ENCODE peak calls at places on chromosome 1, in ten cellular contexts. One of them, this sample, is unnamed.

GRCh38 chr1:181128592-181129497 is 40.3 kb downstream of the IER5 start:
- DNase-seq in left ventricle myocardium inferior: no peak
- DNase-seq in RWPE1: no peak
- DNase-seq in cardiac muscle cell: no peak
- DNase-seq in neural progenitor cell: peak; percentile 87
- DNase-seq in keratinocyte: no peak
- DNase-seq in sigmoid colon: no peak
- DNase-seq in body of pancreas: no peak
- DNase-seq in lower lobe of right lung: peak; percentile 85
- DNase-seq in GM23338: peak; percentile 51
- DNase-seq in this sample: no peak

GRCh38 chr1:67773462-67773861 is 59.8 kb downstream of the GNG12 start:
- DNase-seq in lower lobe of right lung: no peak
- DNase-seq in left ventricle myocardium inferior: no peak
- DNase-seq in body of pancreas: no peak
- DNase-seq in GM23338: no peak
- DNase-seq in cardiac muscle cell: no peak
- DNase-seq in sigmoid colon: no peak
- DNase-seq in RWPE1: no peak
- DNase-seq in neural progenitor cell: no peak
- DNase-seq in keratinocyte: no peak
- DNase-seq in this sample: no peak

GRCh38 chr1:22790232-22791008 is 79.8 kb downstream of the EPHB2 start:
- DNase-seq in GM23338: no peak
- DNase-seq in neural progenitor cell: no peak
- DNase-seq in body of pancreas: peak; percentile 37
- DNase-seq in lower lobe of right lung: no peak
- DNase-seq in left ventricle myocardium inferior: peak; percentile 60
- DNase-seq in cardiac muscle cell: no peak
- DNase-seq in RWPE1: no peak
- DNase-seq in sigmoid colon: no peak
- DNase-seq in keratinocyte: no peak
- DNase-seq in this sample: no peak

GRCh38 chr1:113223546-113223945 is 150.5 kb downstream of the LRIG2 start:
- DNase-seq in GM23338: no peak
- DNase-seq in sigmoid colon: peak; percentile 68
- DNase-seq in lower lobe of right lung: no peak
- DNase-seq in neural progenitor cell: no peak
- DNase-seq in cardiac muscle cell: no peak
- DNase-seq in left ventricle myocardium inferior: peak; percentile 36
- DNase-seq in RWPE1: no peak
- DNase-seq in keratinocyte: no peak
- DNase-seq in body of pancreas: peak; percentile 56
- DNase-seq in this sample: no peak

GRCh38 chr1:192543445-192543844 is 32.1 kb upstream of the RGS1 start:
- DNase-seq in neural progenitor cell: no peak
- DNase-seq in RWPE1: no peak
- DNase-seq in body of pancreas: no peak
- DNase-seq in cardiac muscle cell: no peak
- DNase-seq in left ventricle myocardium inferior: no peak
- DNase-seq in keratinocyte: no peak
- DNase-seq in sigmoid colon: no peak
- DNase-seq in lower lobe of right lung: no peak
- DNase-seq in GM23338: no peak
- DNase-seq in this sample: no peak

GRCh38 chr1:22259581-22260282 is 116.8 kb upstream of the WNT4 start:
- DNase-seq in lower lobe of right lung: peak; percentile 68
- DNase-seq in keratinocyte: no peak
- DNase-seq in sigmoid colon: no peak
- DNase-seq in cardiac muscle cell: no peak
- DNase-seq in left ventricle myocardium inferior: no peak
- DNase-seq in body of pancreas: no peak
- DNase-seq in neural progenitor cell: no peak
- DNase-seq in GM23338: no peak
- DNase-seq in RWPE1: no peak
- DNase-seq in this sample: no peak

GRCh38 chr1:31488528-31488927 is 75.5 kb downstream of the SERINC2 start:
- DNase-seq in sigmoid colon: no peak
- DNase-seq in GM23338: no peak
- DNase-seq in body of pancreas: no peak
- DNase-seq in RWPE1: no peak
- DNase-seq in keratinocyte: no peak
- DNase-seq in left ventricle myocardium inferior: no peak
- DNase-seq in cardiac muscle cell: no peak
- DNase-seq in neural progenitor cell: no peak
- DNase-seq in lower lobe of right lung: no peak
- DNase-seq in this sample: no peak

GRCh38 chr1:99004270-99005141 is at the start of gene PLPPR5:
- DNase-seq in sigmoid colon: no peak
- DNase-seq in RWPE1: peak; percentile 5
- DNase-seq in body of pancreas: peak; percentile 13
- DNase-seq in keratinocyte: no peak
- DNase-seq in GM23338: peak; percentile 69
- DNase-seq in neural progenitor cell: peak; percentile 83
- DNase-seq in lower lobe of right lung: no peak
- DNase-seq in left ventricle myocardium inferior: no peak
- DNase-seq in cardiac muscle cell: peak; percentile 58
- DNase-seq in this sample: no peak

GRCh38 chr1:34929853-34930701 is 627 bp upstream of the DLGAP3 start:
- DNase-seq in lower lobe of right lung: no peak
- DNase-seq in neural progenitor cell: peak; percentile 79
- DNase-seq in GM23338: peak; percentile 83
- DNase-seq in keratinocyte: no peak
- DNase-seq in body of pancreas: no peak
- DNase-seq in sigmoid colon: no peak
- DNase-seq in RWPE1: no peak
- DNase-seq in left ventricle myocardium inferior: no peak
- DNase-seq in cardiac muscle cell: peak; percentile 24
- DNase-seq in this sample: no peak

GRCh38 chr1:8397511-8397910 is 79.6 kb downstream of the SLC45A1 start:
- DNase-seq in keratinocyte: no peak
- DNase-seq in GM23338: no peak
- DNase-seq in neural progenitor cell: no peak
- DNase-seq in body of pancreas: no peak
- DNase-seq in cardiac muscle cell: no peak
- DNase-seq in RWPE1: no peak
- DNase-seq in sigmoid colon: no peak
- DNase-seq in left ventricle myocardium inferior: no peak
- DNase-seq in lower lobe of right lung: no peak
- DNase-seq in this sample: no peak

GRCh38 chr1:245154429-245155185 is at the start of gene KIF26B:
- DNase-seq in RWPE1: peak; percentile 66
- DNase-seq in keratinocyte: peak; percentile 17
- DNase-seq in sigmoid colon: no peak
- DNase-seq in body of pancreas: peak; percentile 33
- DNase-seq in neural progenitor cell: peak; percentile 65
- DNase-seq in lower lobe of right lung: no peak
- DNase-seq in left ventricle myocardium inferior: no peak
- DNase-seq in GM23338: peak; percentile 48
- DNase-seq in cardiac muscle cell: peak; percentile 89
- DNase-seq in this sample: peak; percentile 68

GRCh38 chr1:185565314-185565713 is 168.9 kb upstream of the HMCN1 start:
- DNase-seq in lower lobe of right lung: no peak
- DNase-seq in RWPE1: peak; percentile 95
- DNase-seq in left ventricle myocardium inferior: no peak
- DNase-seq in body of pancreas: no peak
- DNase-seq in neural progenitor cell: no peak
- DNase-seq in sigmoid colon: no peak
- DNase-seq in cardiac muscle cell: peak; percentile 49
- DNase-seq in GM23338: no peak
- DNase-seq in keratinocyte: peak; percentile 97
- DNase-seq in this sample: peak; percentile 84

GRCh38 chr1:108877858-108878257 is 1.1 kb downstream of the GPSM2 start:
- DNase-seq in GM23338: no peak
- DNase-seq in cardiac muscle cell: peak; percentile 8
- DNase-seq in lower lobe of right lung: no peak
- DNase-seq in keratinocyte: no peak
- DNase-seq in left ventricle myocardium inferior: no peak
- DNase-seq in RWPE1: no peak
- DNase-seq in body of pancreas: no peak
- DNase-seq in sigmoid colon: no peak
- DNase-seq in neural progenitor cell: peak; percentile 11
- DNase-seq in this sample: no peak

GRCh38 chr1:90730247-90731022 is 13.3 kb upstream of the BARHL2 start:
- DNase-seq in RWPE1: no peak
- DNase-seq in keratinocyte: no peak
- DNase-seq in lower lobe of right lung: no peak
- DNase-seq in left ventricle myocardium inferior: no peak
- DNase-seq in sigmoid colon: no peak
- DNase-seq in neural progenitor cell: peak; percentile 72
- DNase-seq in GM23338: peak; percentile 52
- DNase-seq in body of pancreas: no peak
- DNase-seq in cardiac muscle cell: no peak
- DNase-seq in this sample: no peak

GRCh38 chr1:77857557-77857956 is 30.9 kb upstream of the NEXN start:
- DNase-seq in lower lobe of right lung: no peak
- DNase-seq in cardiac muscle cell: no peak
- DNase-seq in RWPE1: no peak
- DNase-seq in left ventricle myocardium inferior: no peak
- DNase-seq in keratinocyte: no peak
- DNase-seq in neural progenitor cell: no peak
- DNase-seq in body of pancreas: no peak
- DNase-seq in sigmoid colon: no peak
- DNase-seq in GM23338: no peak
- DNase-seq in this sample: no peak

GRCh38 chr1:111989531-111990025 is at the start of gene KCND3:
- DNase-seq in left ventricle myocardium inferior: peak; percentile 53
- DNase-seq in GM23338: peak; percentile 42
- DNase-seq in cardiac muscle cell: peak; percentile 66
- DNase-seq in sigmoid colon: no peak
- DNase-seq in keratinocyte: no peak
- DNase-seq in RWPE1: peak; percentile 14
- DNase-seq in neural progenitor cell: peak; percentile 77
- DNase-seq in lower lobe of right lung: peak; percentile 50
- DNase-seq in body of pancreas: peak; percentile 47
- DNase-seq in this sample: no peak

GRCh38 chr1:12003762-12004161 is 15.5 kb upstream of the MIIP start:
- DNase-seq in body of pancreas: no peak
- DNase-seq in neural progenitor cell: no peak
- DNase-seq in lower lobe of right lung: no peak
- DNase-seq in keratinocyte: no peak
- DNase-seq in left ventricle myocardium inferior: no peak
- DNase-seq in sigmoid colon: no peak
- DNase-seq in GM23338: no peak
- DNase-seq in RWPE1: no peak
- DNase-seq in cardiac muscle cell: no peak
- DNase-seq in this sample: no peak

DNA sequence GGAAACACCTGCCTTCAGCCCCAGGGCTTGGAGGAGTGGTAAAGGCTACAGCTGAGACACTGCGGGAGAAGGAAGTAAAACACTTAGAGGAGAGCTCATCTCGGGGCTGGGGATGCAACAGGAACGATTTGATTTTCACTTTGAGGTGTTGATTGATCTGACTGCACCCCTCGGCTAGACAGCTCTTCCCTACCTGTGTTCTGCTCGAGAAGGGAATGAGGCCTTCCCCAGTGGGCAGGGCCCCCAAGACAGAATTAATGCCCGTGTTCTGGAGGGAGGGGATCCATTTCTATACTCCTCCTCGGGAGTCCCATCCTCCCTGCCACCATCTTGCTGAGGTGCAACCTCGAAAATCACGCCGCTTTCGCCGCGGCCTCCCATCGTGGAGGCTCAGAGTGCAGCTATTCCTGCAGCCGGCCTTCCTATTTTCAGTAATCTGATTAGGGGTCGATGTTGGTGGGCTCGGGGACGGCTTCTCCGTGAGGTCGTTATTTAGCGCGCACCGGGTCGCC is 2.4 kb downstream of the ATP2B4 start:
- DNase-seq in lower lobe of right lung: no peak
- DNase-seq in cardiac muscle cell: no peak
- DNase-seq in sigmoid colon: no peak
- DNase-seq in neural progenitor cell: no peak
- DNase-seq in left ventricle myocardium inferior: no peak
- DNase-seq in body of pancreas: no peak
- DNase-seq in GM23338: no peak
- DNase-seq in RWPE1: no peak
- DNase-seq in keratinocyte: no peak
- DNase-seq in this sample: no peak
- H3K27ac ChIP-seq in lower lobe of right lung: peak overlapping the region; percentile 90
- H3K27ac ChIP-seq in cardiac muscle cell: peak overlapping the region; percentile 23
- H3K27ac ChIP-seq in sigmoid colon: peak overlapping the region; percentile 98
- H3K27ac ChIP-seq in neural progenitor cell: no peak overlapping the region
- H3K27ac ChIP-seq in left ventricle myocardium inferior: peak overlapping the region; percentile 96
- H3K27ac ChIP-seq in body of pancreas: peak overlapping the region; percentile 87
- H3K27ac ChIP-seq in GM23338: no peak overlapping the region
- H3K27ac ChIP-seq in RWPE1: peak overlapping the region; percentile 94
- H3K27ac ChIP-seq in keratinocyte: peak overlapping the region; percentile 88
- H3K27ac ChIP-seq in this sample: peak overlapping the region; percentile 91

GRCh38 chr1:158329300-158329699 is 2.0 kb downstream of the CD1B start:
- DNase-seq in body of pancreas: no peak
- DNase-seq in keratinocyte: no peak
- DNase-seq in sigmoid colon: no peak
- DNase-seq in lower lobe of right lung: no peak
- DNase-seq in RWPE1: no peak
- DNase-seq in neural progenitor cell: no peak
- DNase-seq in left ventricle myocardium inferior: no peak
- DNase-seq in cardiac muscle cell: no peak
- DNase-seq in GM23338: no peak
- DNase-seq in this sample: no peak
- H3K27ac ChIP-seq in body of pancreas: no peak overlapping the region
- H3K27ac ChIP-seq in keratinocyte: no peak overlapping the region
- H3K27ac ChIP-seq in sigmoid colon: no peak overlapping the region
- H3K27ac ChIP-seq in lower lobe of right lung: no peak overlapping the region
- H3K27ac ChIP-seq in RWPE1: no peak overlapping the region
- H3K27ac ChIP-seq in neural progenitor cell: no peak overlapping the region
- H3K27ac ChIP-seq in left ventricle myocardium inferior: no peak overlapping the region
- H3K27ac ChIP-seq in cardiac muscle cell: no peak overlapping the region
- H3K27ac ChIP-seq in GM23338: no peak overlapping the region
- H3K27ac ChIP-seq in this sample: no peak overlapping the region

GRCh38 chr1:44423706-44424546 is 18.9 kb downstream of the RNF220 start:
- DNase-seq in RWPE1: peak; percentile 74
- DNase-seq in keratinocyte: peak; percentile 17
- DNase-seq in body of pancreas: peak; percentile 85
- DNase-seq in GM23338: peak; percentile 63
- DNase-seq in sigmoid colon: peak; percentile 78
- DNase-seq in cardiac muscle cell: no peak
- DNase-seq in lower lobe of right lung: peak; percentile 62
- DNase-seq in neural progenitor cell: no peak
- DNase-seq in left ventricle myocardium inferior: peak; percentile 47
- DNase-seq in this sample: peak; percentile 54
- H3K27ac ChIP-seq in RWPE1: peak overlapping the region; percentile 77
- H3K27ac ChIP-seq in keratinocyte: no peak overlapping the region
- H3K27ac ChIP-seq in body of pancreas: peak overlapping the region; percentile 27
- H3K27ac ChIP-seq in GM23338: peak overlapping the region; percentile 53
- H3K27ac ChIP-seq in sigmoid colon: peak overlapping the region; percentile 38
- H3K27ac ChIP-seq in cardiac muscle cell: no peak overlapping the region
- H3K27ac ChIP-seq in lower lobe of right lung: no peak overlapping the region
- H3K27ac ChIP-seq in neural progenitor cell: no peak overlapping the region
- H3K27ac ChIP-seq in left ventricle myocardium inferior: peak overlapping the region; percentile 68
- H3K27ac ChIP-seq in this sample: no peak overlapping the region

DNA sequence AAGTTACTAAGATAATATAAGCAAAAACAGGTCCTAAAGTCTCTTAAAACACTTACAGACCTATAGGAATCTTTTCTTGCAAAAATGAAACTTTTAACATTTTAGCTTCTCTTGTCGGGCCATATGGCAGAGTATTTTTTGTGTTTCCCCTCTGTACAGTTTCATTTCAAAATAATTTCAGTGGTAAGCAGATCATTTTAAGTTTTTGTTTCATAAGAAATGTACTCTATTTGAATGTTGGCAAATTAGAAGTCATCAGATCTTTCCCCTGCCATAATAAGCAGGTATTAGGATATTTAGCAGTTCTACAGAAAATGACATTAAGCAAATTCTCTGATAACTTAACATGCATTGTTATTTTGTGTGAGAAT is 37.9 kb downstream of the RGL1 start:
- DNase-seq in body of pancreas: no peak
- DNase-seq in cardiac muscle cell: no peak
- DNase-seq in RWPE1: no peak
- DNase-seq in left ventricle myocardium inferior: no peak
- DNase-seq in keratinocyte: no peak
- DNase-seq in neural progenitor cell: no peak
- DNase-seq in GM23338: no peak
- DNase-seq in sigmoid colon: no peak
- DNase-seq in lower lobe of right lung: no peak
- DNase-seq in this sample: no peak
- H3K27ac ChIP-seq in body of pancreas: peak overlapping the region; percentile 77
- H3K27ac ChIP-seq in cardiac muscle cell: peak overlapping the region; percentile 76
- H3K27ac ChIP-seq in RWPE1: no peak overlapping the region
- H3K27ac ChIP-seq in left ventricle myocardium inferior: peak overlapping the region; percentile 80
- H3K27ac ChIP-seq in keratinocyte: no peak overlapping the region
- H3K27ac ChIP-seq in neural progenitor cell: no peak overlapping the region
- H3K27ac ChIP-seq in GM23338: no peak overlapping the region
- H3K27ac ChIP-seq in sigmoid colon: peak overlapping the region; percentile 68
- H3K27ac ChIP-seq in lower lobe of right lung: peak overlapping the region; percentile 78
- H3K27ac ChIP-seq in this sample: no peak overlapping the region

This sample was measured in epithelial cell of prostate.